ENCODE peak calls at places on chromosomes 2 and 18, in ten cellular contexts. I, L, G, U, H, A, Z, D, V and R are unnamed samples.

GRCh38 chr18:47254341-47254939 is 3.0 kb upstream of the SKOR2 start:
- DNase-seq in H (no peak), L (peak), Z (no peak), V (no peak), D (no peak), U (peak), I (no peak), A (peak), G (peak), R (no peak)

GRCh38 chr2:11996618-11997017 is 250.2 kb downstream of the LPIN1 start:
- DNase-seq in Z (no peak), D (no peak), A (no peak), I (no peak), U (no peak), G (no peak), V (no peak), H (peak), L (peak), R (no peak)

GRCh38 chr2:207216454-207216853 is 50.7 kb upstream of the KLF7 start:
- DNase-seq in V (no peak), L (no peak), A (no peak), H (no peak), D (no peak), I (no peak), G (no peak), Z (no peak), U (no peak), R (no peak)

GRCh38 chr2:47344890-47345583 is 57.9 kb upstream of the MSH2 start:
- DNase-seq in U (no peak), L (peak), Z (no peak), V (peak), A (no peak), H (peak), G (peak), I (no peak), D (no peak), R (no peak)

GRCh38 chr2:146572598-146572997 is 1272.2 kb upstream of the ACVR2A start:
- DNase-seq in I (no peak), D (no peak), Z (no peak), H (peak), L (peak), G (no peak), U (no peak), A (no peak), V (no peak), R (no peak)

GRCh38 chr2:151882786-151883445 is 54.7 kb upstream of the ARL5A start:
- DNase-seq in H (no peak), L (no peak), V (no peak), Z (no peak), U (no peak), D (no peak), I (no peak), G (no peak), A (no peak), R (no peak)

GRCh38 chr2:175880-176800 is 87.7 kb downstream of the SH3YL1 start:
- DNase-seq in G (no peak), H (peak), A (no peak), V (no peak), I (no peak), L (peak), U (peak), D (no peak), Z (no peak), R (no peak)

GRCh38 chr2:189580267-189580661 is 322 bp downstream of the SLC40A1 start:
- DNase-seq in U (peak), A (peak), V (no peak), D (no peak), L (peak), H (peak), I (no peak), G (peak), Z (no peak), R (no peak)

GRCh38 chr18:24055009-24055804 is 40.7 kb downstream of the TTC39C start:
- DNase-seq in L (no peak), U (no peak), I (no peak), H (no peak), V (no peak), G (no peak), D (no peak), A (no peak), Z (no peak), R (no peak)

GRCh38 chr2:24261441-24261840 is 86.6 kb downstream of the FAM228A start:
- DNase-seq in H (no peak), A (peak), D (no peak), V (no peak), U (no peak), I (no peak), L (no peak), G (no peak), Z (no peak), R (no peak)

GRCh38 chr2:37753758-37754157 is 82.3 kb upstream of the CDC42EP3 start:
- DNase-seq in V (no peak), D (no peak), G (no peak), H (no peak), U (no peak), I (no peak), A (no peak), Z (no peak), L (no peak), R (no peak)

GRCh38 chr2:85785027-85785822 is 31.4 kb downstream of the ATOH8 start:
- DNase-seq in A (no peak), H (no peak), V (no peak), Z (no peak), L (peak), U (peak), I (peak), D (no peak), G (peak), R (peak)

GRCh38 chr2:233031556-233032500 is 644 bp upstream of the NEU2 start:
- DNase-seq in A (no peak), I (no peak), H (no peak), L (no peak), U (no peak), Z (no peak), D (no peak), V (no peak), G (no peak), R (no peak)

GRCh38 chr2:106886916-106887758 is 1.2 kb upstream of the ST6GAL2 start:
- DNase-seq in U (no peak), V (no peak), Z (no peak), H (peak), I (no peak), A (peak), D (no peak), G (peak), L (no peak), R (no peak)